ENCODE peak calls at places on chromosome 6, in eight cellular contexts. O, R, L, E, I, Y, F and D are unnamed samples.

GRCh38 chr6:107846262-107846795 is 22.2 kb upstream of the SCML4 start:
- DNase-seq in I (no peak), R (no peak), L (no peak), F (no peak), E (no peak), Y (no peak), O (no peak), D (no peak)

GRCh38 chr6:168181316-168181715 is 102.3 kb upstream of the FRMD1 start:
- DNase-seq in R (no peak), O (no peak), E (no peak), L (no peak), I (no peak), F (no peak), Y (no peak), D (no peak)

GRCh38 chr6:35082046-35082732 is 59.0 kb downstream of the TCP11 start:
- DNase-seq in L (no peak), R (no peak), I (no peak), E (no peak), F (no peak), Y (no peak), O (no peak), D (no peak)

GRCh38 chr6:135880066-135880972 is 28.8 kb downstream of the PDE7B start:
- DNase-seq in E (no peak), I (no peak), L (no peak), Y (no peak), R (peak), F (peak), O (peak), D (peak)

GRCh38 chr6:36160147-36160760 is 29.9 kb downstream of the MAPK13 start:
- DNase-seq in L (no peak), O (peak), E (no peak), R (peak), I (no peak), Y (no peak), F (peak), D (peak)

GRCh38 chr6:43076093-43076927 is at the start of gene PTK7:
- DNase-seq in R (no peak), I (no peak), O (peak), Y (peak), E (no peak), L (peak), F (peak), D (peak)

GRCh38 chr6:79246891-79247290 is 12.4 kb upstream of the HMGN3 start:
- DNase-seq in Y (no peak), O (no peak), E (no peak), I (no peak), R (no peak), L (no peak), F (no peak), D (no peak)

GRCh38 chr6:40313582-40313981 is 273.6 kb downstream of the LRFN2 start:
- DNase-seq in I (no peak), R (no peak), L (no peak), O (no peak), E (no peak), Y (no peak), F (no peak), D (no peak)

GRCh38 chr6:88919032-88919431 is 44.4 kb downstream of the RNGTT start:
- DNase-seq in L (no peak), Y (no peak), R (no peak), F (peak), O (peak), E (no peak), I (no peak), D (no peak)

DNA sequence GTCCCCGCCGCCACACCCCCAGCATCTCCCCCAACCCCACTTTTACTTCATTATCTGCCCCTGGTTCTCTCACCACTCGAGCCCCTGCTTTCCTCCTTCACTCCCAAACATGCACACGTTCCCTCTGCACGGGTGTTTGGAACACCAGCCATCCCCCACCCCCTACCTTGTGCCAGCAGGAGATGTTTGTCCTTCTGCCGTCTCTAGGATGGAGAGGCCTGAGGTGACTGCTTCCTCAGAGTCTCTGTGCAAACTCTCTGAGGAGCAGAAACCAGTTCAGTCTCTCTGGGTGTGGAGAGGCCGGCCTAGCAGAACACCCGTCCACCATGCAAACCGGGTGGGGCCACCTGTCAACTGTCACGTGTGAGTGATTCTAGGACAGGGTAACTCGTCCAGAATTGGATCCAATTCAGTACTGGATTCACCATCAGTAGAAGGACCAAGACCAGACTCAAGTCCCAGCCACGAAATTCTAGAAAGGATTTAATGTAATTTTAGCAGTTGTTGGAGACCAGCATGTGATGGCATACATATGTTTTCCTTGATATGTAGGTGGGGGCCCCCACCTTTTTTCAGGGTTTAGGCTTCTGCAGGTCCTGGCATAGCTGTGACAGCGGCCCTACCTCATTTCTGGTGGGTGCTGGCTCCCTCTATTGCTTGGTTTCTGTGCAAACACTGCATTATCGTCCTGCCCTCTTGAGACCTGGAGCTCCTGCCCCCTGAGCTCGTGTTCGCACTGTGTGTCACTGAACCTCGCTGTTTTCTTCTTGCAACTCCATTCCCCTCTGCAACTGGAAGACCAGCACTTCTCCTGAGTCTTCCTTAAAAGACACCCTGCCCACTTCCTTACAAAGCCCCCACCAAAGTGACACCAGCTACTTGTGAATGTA is at the start of gene RAET1E:
- DNase-seq in Y (no peak), O (no peak), F (no peak), L (no peak), E (peak), R (no peak), I (no peak), D (no peak)
- H3K4me3 ChIP-seq in Y (no peak), O (peak), F (peak), L (no peak), E (no peak), R (peak), I (peak), D (peak)

DNA sequence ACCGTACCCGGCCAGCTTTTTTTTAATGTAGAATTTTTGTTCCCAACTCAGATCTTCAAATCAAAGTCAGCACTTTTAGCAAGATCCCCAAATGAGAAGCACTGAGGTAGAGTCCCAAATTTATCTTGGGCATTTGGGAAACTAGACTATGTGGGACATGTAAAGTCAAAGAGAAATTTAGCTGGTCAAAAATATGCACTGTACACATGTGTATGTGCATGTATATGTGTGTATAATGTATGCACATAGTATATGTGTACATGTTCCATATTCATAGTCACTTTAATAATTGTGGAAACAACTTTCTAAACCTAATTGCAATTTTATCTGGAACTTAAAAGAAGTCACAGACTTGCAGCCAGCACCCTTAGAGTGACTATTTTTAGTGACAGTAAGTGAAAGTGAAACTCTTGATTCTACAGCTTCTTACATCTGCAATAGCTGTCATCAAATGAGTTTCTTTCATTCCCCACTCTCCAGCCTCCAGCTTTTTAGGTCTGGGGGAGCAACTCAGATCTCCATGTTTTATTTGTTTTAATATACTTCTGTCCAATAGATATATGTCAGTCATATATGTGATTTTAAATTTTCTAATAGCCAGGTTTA is 53.6 kb downstream of the CDC40 start:
- DNase-seq in L (no peak), F (peak), E (no peak), I (no peak), O (peak), R (peak), Y (no peak), D (peak)
- H3K4me3 ChIP-seq in L (no peak), F (no peak), E (no peak), I (no peak), O (no peak), R (no peak), Y (no peak), D (no peak)

DNA sequence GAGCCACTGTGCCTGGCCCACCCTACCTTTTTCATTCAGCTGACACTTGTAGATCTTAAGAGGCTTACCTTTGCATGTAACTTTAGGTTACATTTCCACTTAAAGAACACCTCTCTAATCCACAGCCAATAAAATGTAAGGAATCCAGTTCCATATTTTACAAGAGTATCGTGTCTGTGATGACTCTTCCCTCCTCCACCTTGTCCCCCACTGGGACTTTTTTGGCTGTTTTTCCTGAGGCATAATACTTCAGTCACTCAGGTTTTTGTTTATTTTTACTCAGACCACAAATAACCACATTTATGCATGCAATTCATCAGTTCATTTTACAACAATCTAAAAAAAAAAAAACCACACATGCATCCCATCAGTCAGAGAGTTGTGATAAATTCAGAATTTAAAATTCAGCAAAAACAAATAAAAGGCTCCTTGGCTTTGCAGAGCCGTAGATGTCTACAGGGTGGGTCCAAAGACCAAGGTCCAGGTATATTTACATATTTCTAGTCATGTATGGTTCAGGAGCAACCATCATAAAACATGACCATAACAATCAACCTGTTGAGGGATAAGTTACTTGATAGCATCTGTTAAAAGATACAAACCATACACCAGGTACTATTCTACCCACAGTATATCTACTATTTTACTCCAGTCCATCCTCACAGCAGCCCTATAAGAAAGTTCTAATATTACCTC is 9.9 kb downstream of the ATXN1 start:
- DNase-seq in O (peak), Y (no peak), E (no peak), I (no peak), F (no peak), L (no peak), R (peak), D (peak)
- H3K4me3 ChIP-seq in O (no peak), Y (no peak), E (no peak), I (no peak), F (no peak), L (no peak), R (no peak), D (no peak)

GRCh38 chr6:12291785-12292604 is 1.8 kb downstream of the EDN1 start:
- DNase-seq in O (peak), R (peak), E (no peak), I (no peak), L (peak), F (no peak), Y (no peak), D (peak)
- H3K4me3 ChIP-seq in O (peak), R (peak), E (peak), I (peak), L (peak), F (peak), Y (no peak), D (peak)

GRCh38 chr6:8983202-8983688 is 547.9 kb upstream of the SLC35B3 start:
- DNase-seq in I (peak), E (peak), L (peak), R (peak), F (peak), Y (peak), O (peak), D (peak)

DNA sequence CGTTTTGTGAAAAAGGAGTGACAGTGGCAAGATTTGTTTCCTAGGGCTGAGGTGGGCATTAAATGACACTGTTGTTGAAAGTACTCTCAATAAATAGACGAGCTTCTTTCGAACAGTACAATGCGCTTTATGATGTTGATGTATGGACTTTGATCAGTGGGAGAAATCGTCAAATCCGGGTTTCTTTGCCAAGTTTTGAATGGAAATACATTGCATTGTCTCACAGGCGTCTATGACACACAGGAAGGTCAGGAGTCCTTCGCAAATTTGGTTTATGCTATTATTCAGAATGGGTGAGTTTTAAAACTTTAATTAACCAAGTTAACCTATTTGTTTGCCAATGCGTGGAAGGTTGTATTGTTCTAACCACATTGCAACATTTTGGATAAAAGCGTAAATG is 547.3 kb upstream of the SLC35B3 start:
- DNase-seq in R (no peak), F (no peak), O (peak), E (no peak), I (no peak), L (no peak), Y (no peak), D (no peak)
- H3K4me3 ChIP-seq in R (no peak), F (no peak), O (no peak), E (no peak), I (no peak), L (no peak), Y (no peak), D (peak)

DNA sequence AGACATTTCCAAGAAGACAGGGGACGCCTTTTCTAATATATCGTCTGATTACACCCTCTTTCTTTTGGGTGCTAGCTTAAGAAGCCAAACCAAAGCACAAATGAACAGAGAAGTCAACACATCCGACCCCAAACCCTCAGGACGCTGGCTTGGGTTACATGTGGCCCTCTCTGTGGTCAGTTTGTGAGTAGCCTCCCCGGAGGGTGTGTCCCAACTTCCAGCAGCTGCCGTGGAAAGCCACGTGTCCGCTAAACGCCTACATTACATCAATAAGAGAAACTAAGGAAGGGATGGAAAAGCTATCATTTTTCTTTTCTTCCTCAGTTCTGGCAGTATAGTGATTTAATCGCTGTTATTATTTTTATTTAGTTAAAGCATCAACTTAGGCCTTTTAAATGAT is 487 bp upstream of the BMP6 start:
- DNase-seq in L (no peak), Y (no peak), F (no peak), R (no peak), E (no peak), I (no peak), O (no peak), D (no peak)
- H3K4me3 ChIP-seq in L (no peak), Y (no peak), F (no peak), R (peak), E (peak), I (no peak), O (peak), D (peak)

GRCh38 chr6:138652824-138653223 is 120.7 kb upstream of the CCDC28A start:
- DNase-seq in L (no peak), E (no peak), I (no peak), R (no peak), Y (no peak), O (no peak), F (no peak), D (no peak)

GRCh38 chr6:138647006-138647405 is 126.6 kb upstream of the CCDC28A start:
- DNase-seq in R (peak), E (no peak), L (no peak), O (peak), I (peak), Y (no peak), F (peak), D (peak)

GRCh38 chr6:138645976-138646640 is 127.5 kb upstream of the CCDC28A start:
- DNase-seq in I (no peak), R (no peak), F (no peak), L (no peak), O (peak), Y (no peak), E (no peak), D (peak)

GRCh38 chr6:138651491-138651890 is 122.1 kb upstream of the CCDC28A start:
- DNase-seq in F (no peak), L (no peak), E (no peak), O (no peak), Y (no peak), I (no peak), R (no peak), D (no peak)

DNA sequence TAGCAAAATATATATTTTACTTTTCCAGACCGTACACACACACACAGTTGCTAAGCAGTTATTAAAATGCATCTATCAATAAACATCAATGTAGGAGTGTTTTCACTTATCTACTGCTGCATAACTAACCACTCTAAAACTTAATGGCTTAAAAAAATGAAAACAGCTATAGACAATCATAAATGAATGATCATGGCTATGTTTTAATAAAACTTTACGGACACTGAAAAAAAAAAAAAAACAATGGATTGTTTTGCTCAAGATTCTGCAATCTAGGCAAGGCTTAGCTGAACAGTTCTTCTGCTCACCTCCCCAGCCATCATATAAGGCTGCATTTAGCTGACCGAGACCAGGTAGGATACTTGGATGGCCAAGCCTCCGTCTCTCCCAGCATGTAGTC is 125.4 kb upstream of the CCDC28A start:
- DNase-seq in O (no peak), R (no peak), I (no peak), Y (no peak), E (no peak), F (no peak), L (no peak), D (no peak)
- H3K4me3 ChIP-seq in O (no peak), R (no peak), I (no peak), Y (no peak), E (no peak), F (no peak), L (no peak), D (no peak)

GRCh38 chr6:6458166-6458565 is 130.4 kb upstream of the LY86 start:
- DNase-seq in I (no peak), L (no peak), F (no peak), O (no peak), R (no peak), E (no peak), Y (no peak), D (no peak)
- H3K4me3 ChIP-seq in I (no peak), L (no peak), F (no peak), O (no peak), R (no peak), E (no peak), Y (no peak), D (no peak)